ENCODE peak calls at places on chromosome 20, in seven cellular contexts. One of them, this sample, is unnamed.

GRCh38 chr20:35831983-35832382 is 60.2 kb downstream of the PHF20 start:
- DNase-seq in activated naive CD8-positive, alpha-beta T cell treated with anti-CD3 and anti-CD28 coated beads, Interleukin-2, amount 50 U/mL, for 24 hours: no peak
- DNase-seq in nephron progenitor cell: no peak
- DNase-seq in NCI-H524 treated with DMSO at 0.1 percent for 48 hours: no peak
- DNase-seq in AG04450: no peak
- DNase-seq in hepatic stellate cell: no peak
- DNase-seq in NAMALWA: no peak
- DNase-seq in this sample: no peak

GRCh38 chr20:53938739-53939138 is 131.7 kb downstream of the BCAS1 start:
- DNase-seq in nephron progenitor cell: no peak
- DNase-seq in NAMALWA: no peak
- DNase-seq in hepatic stellate cell: no peak
- DNase-seq in AG04450: no peak
- DNase-seq in activated naive CD8-positive, alpha-beta T cell treated with anti-CD3 and anti-CD28 coated beads, Interleukin-2, amount 50 U/mL, for 24 hours: no peak
- DNase-seq in NCI-H524 treated with DMSO at 0.1 percent for 48 hours: no peak
- DNase-seq in this sample: no peak

GRCh38 chr20:44357555-44358130 is 2.1 kb downstream of the HNF4A start:
- DNase-seq in hepatic stellate cell: no peak
- DNase-seq in NAMALWA: no peak
- DNase-seq in activated naive CD8-positive, alpha-beta T cell treated with anti-CD3 and anti-CD28 coated beads, Interleukin-2, amount 50 U/mL, for 24 hours: no peak
- DNase-seq in AG04450: no peak
- DNase-seq in NCI-H524 treated with DMSO at 0.1 percent for 48 hours: no peak
- DNase-seq in nephron progenitor cell: no peak
- DNase-seq in this sample: no peak

GRCh38 chr20:12113468-12114371 is 196.0 kb downstream of the BTBD3 start:
- DNase-seq in NAMALWA: no peak
- DNase-seq in NCI-H524 treated with DMSO at 0.1 percent for 48 hours: no peak
- DNase-seq in AG04450: no peak
- DNase-seq in hepatic stellate cell: no peak
- DNase-seq in activated naive CD8-positive, alpha-beta T cell treated with anti-CD3 and anti-CD28 coated beads, Interleukin-2, amount 50 U/mL, for 24 hours: no peak
- DNase-seq in nephron progenitor cell: no peak
- DNase-seq in this sample: peak

GRCh38 chr20:35171753-35172433 is at the start of gene PROCR:
- DNase-seq in hepatic stellate cell: peak
- DNase-seq in NCI-H524 treated with DMSO at 0.1 percent for 48 hours: peak
- DNase-seq in NAMALWA: no peak
- DNase-seq in AG04450: peak
- DNase-seq in activated naive CD8-positive, alpha-beta T cell treated with anti-CD3 and anti-CD28 coated beads, Interleukin-2, amount 50 U/mL, for 24 hours: peak
- DNase-seq in nephron progenitor cell: peak
- DNase-seq in this sample: peak

GRCh38 chr20:341682-342081 is 5.2 kb upstream of the NRSN2 start:
- DNase-seq in NCI-H524 treated with DMSO at 0.1 percent for 48 hours: no peak
- DNase-seq in hepatic stellate cell: peak
- DNase-seq in nephron progenitor cell: no peak
- DNase-seq in activated naive CD8-positive, alpha-beta T cell treated with anti-CD3 and anti-CD28 coated beads, Interleukin-2, amount 50 U/mL, for 24 hours: peak
- DNase-seq in AG04450: no peak
- DNase-seq in NAMALWA: no peak
- DNase-seq in this sample: no peak

GRCh38 chr20:25065625-25066338 is 7.8 kb upstream of the ACSS1 start:
- DNase-seq in nephron progenitor cell: peak
- DNase-seq in NCI-H524 treated with DMSO at 0.1 percent for 48 hours: no peak
- DNase-seq in AG04450: no peak
- DNase-seq in hepatic stellate cell: peak
- DNase-seq in NAMALWA: peak
- DNase-seq in activated naive CD8-positive, alpha-beta T cell treated with anti-CD3 and anti-CD28 coated beads, Interleukin-2, amount 50 U/mL, for 24 hours: peak
- DNase-seq in this sample: peak

GRCh38 chr20:58847483-58847882 is 3.2 kb downstream of the GNAS-AS1 start:
- DNase-seq in AG04450: no peak
- DNase-seq in NAMALWA: no peak
- DNase-seq in nephron progenitor cell: no peak
- DNase-seq in activated naive CD8-positive, alpha-beta T cell treated with anti-CD3 and anti-CD28 coated beads, Interleukin-2, amount 50 U/mL, for 24 hours: no peak
- DNase-seq in hepatic stellate cell: no peak
- DNase-seq in NCI-H524 treated with DMSO at 0.1 percent for 48 hours: no peak
- DNase-seq in this sample: no peak

GRCh38 chr20:44134897-44135810 is 51.8 kb downstream of the JPH2 start:
- DNase-seq in nephron progenitor cell: no peak
- DNase-seq in AG04450: no peak
- DNase-seq in NAMALWA: peak
- DNase-seq in hepatic stellate cell: peak
- DNase-seq in activated naive CD8-positive, alpha-beta T cell treated with anti-CD3 and anti-CD28 coated beads, Interleukin-2, amount 50 U/mL, for 24 hours: no peak
- DNase-seq in NCI-H524 treated with DMSO at 0.1 percent for 48 hours: no peak
- DNase-seq in this sample: no peak

GRCh38 chr20:1462001-1462400 is 4.6 kb downstream of the NSFL1C start:
- DNase-seq in activated naive CD8-positive, alpha-beta T cell treated with anti-CD3 and anti-CD28 coated beads, Interleukin-2, amount 50 U/mL, for 24 hours: no peak
- DNase-seq in AG04450: no peak
- DNase-seq in nephron progenitor cell: no peak
- DNase-seq in hepatic stellate cell: no peak
- DNase-seq in NAMALWA: no peak
- DNase-seq in NCI-H524 treated with DMSO at 0.1 percent for 48 hours: no peak
- DNase-seq in this sample: no peak

GRCh38 chr20:10984899-10985298 is 311.1 kb upstream of the JAG1 start:
- DNase-seq in NAMALWA: no peak
- DNase-seq in hepatic stellate cell: no peak
- DNase-seq in activated naive CD8-positive, alpha-beta T cell treated with anti-CD3 and anti-CD28 coated beads, Interleukin-2, amount 50 U/mL, for 24 hours: no peak
- DNase-seq in nephron progenitor cell: no peak
- DNase-seq in NCI-H524 treated with DMSO at 0.1 percent for 48 hours: no peak
- DNase-seq in AG04450: no peak
- DNase-seq in this sample: no peak

GRCh38 chr20:63129991-63130653 is 85.8 kb downstream of the YTHDF1 start:
- DNase-seq in AG04450: no peak
- DNase-seq in hepatic stellate cell: no peak
- DNase-seq in nephron progenitor cell: peak
- DNase-seq in NCI-H524 treated with DMSO at 0.1 percent for 48 hours: no peak
- DNase-seq in activated naive CD8-positive, alpha-beta T cell treated with anti-CD3 and anti-CD28 coated beads, Interleukin-2, amount 50 U/mL, for 24 hours: no peak
- DNase-seq in NAMALWA: no peak
- DNase-seq in this sample: no peak

GRCh38 chr20:52959125-52959524 is 13.0 kb upstream of the TSHZ2 start:
- DNase-seq in nephron progenitor cell: peak
- DNase-seq in NAMALWA: peak
- DNase-seq in NCI-H524 treated with DMSO at 0.1 percent for 48 hours: peak
- DNase-seq in AG04450: no peak
- DNase-seq in activated naive CD8-positive, alpha-beta T cell treated with anti-CD3 and anti-CD28 coated beads, Interleukin-2, amount 50 U/mL, for 24 hours: no peak
- DNase-seq in hepatic stellate cell: no peak
- DNase-seq in this sample: no peak

This sample was measured in AG09319.